ENCODE peak calls at places on chromosomes 2 and 18, in six cellular contexts. M is foreskin fibroblast; F is GM06990; W is transverse colon; P is CD8-positive, alpha-beta memory T cell; X is kidney epithelial cell. U is an unnamed sample.

GRCh38 chr18:30280861-30281470 is 761.6 kb downstream of the DSC3 start:
- DNase-seq in M (peak), F (no peak), W (no peak), P (no peak), X (peak), U (peak)

GRCh38 chr2:26555246-26556133 is 77.6 kb upstream of the OTOF start:
- DNase-seq in M (no peak), F (no peak), W (no peak), P (no peak), X (no peak), U (no peak)

GRCh38 chr2:86238354-86238753 is 39.1 kb downstream of the MRPL35 start:
- DNase-seq in M (no peak), F (peak), W (no peak), P (no peak), X (no peak), U (no peak)

GRCh38 chr2:144950874-144951560 is 431.1 kb upstream of the ZEB2 start:
- DNase-seq in M (peak), F (no peak), W (no peak), P (no peak), X (peak), U (no peak)

GRCh38 chr18:9418047-9418690 is 57.1 kb upstream of the RALBP1 start:
- DNase-seq in M (no peak), F (no peak), W (no peak), P (no peak), X (no peak), U (no peak)

GRCh38 chr2:105291981-105292380 is 37.6 kb downstream of the TGFBRAP1 start:
- DNase-seq in M (no peak), F (no peak), W (no peak), P (no peak), X (no peak), U (no peak)

GRCh38 chr2:191618789-191619185 is 59.1 kb upstream of the NABP1 start:
- DNase-seq in M (no peak), F (no peak), W (no peak), P (no peak), X (no peak), U (no peak)

GRCh38 chr18:21393986-21394385 is 152.0 kb downstream of the GREB1L start:
- DNase-seq in M (peak), F (no peak), W (no peak), P (no peak), X (no peak), U (no peak)

GRCh38 chr2:42028571-42029148 is 19.2 kb upstream of the PKDCC start:
- DNase-seq in M (no peak), F (peak), W (no peak), P (no peak), X (no peak), U (no peak)

GRCh38 chr2:217973008-217973787 is 29.6 kb downstream of the TNS1 start:
- DNase-seq in M (no peak), F (no peak), W (no peak), P (no peak), X (no peak), U (no peak)

GRCh38 chr18:58247363-58247834 is 203.4 kb downstream of the NEDD4L start:
- DNase-seq in M (peak), F (no peak), W (no peak), P (no peak), X (no peak), U (no peak)

GRCh38 chr2:68925298-68925885 is 27.3 kb downstream of the GKN2 start:
- DNase-seq in M (peak), F (no peak), W (no peak), P (peak), X (no peak), U (peak)

GRCh38 chr2:227819398-227819697 is 5.7 kb downstream of the CCL20 start:
- DNase-seq in M (no peak), F (no peak), W (no peak), P (no peak), X (peak), U (no peak)

GRCh38 chr2:24836706-24837105 is 43.5 kb downstream of the CENPO start:
- DNase-seq in M (no peak), F (no peak), W (no peak), P (no peak), X (no peak), U (no peak)

GRCh38 chr18:3615374-3615773 is 165.4 kb downstream of the TGIF1 start:
- DNase-seq in M (no peak), F (no peak), W (no peak), P (no peak), X (no peak), U (no peak)

GRCh38 chr18:50775207-50775606 is 44.6 kb downstream of the MRO start:
- DNase-seq in M (no peak), F (no peak), W (no peak), P (no peak), X (no peak), U (no peak)

GRCh38 chr2:169683425-169684134 is 10.6 kb downstream of the CFAP210 start:
- DNase-seq in M (no peak), F (no peak), W (no peak), P (no peak), X (no peak), U (no peak)

GRCh38 chr2:235514627-235515363 is 21.0 kb downstream of the AGAP1 start:
- DNase-seq in M (no peak), F (no peak), W (peak), P (no peak), X (no peak), U (no peak)

GRCh38 chr18:79630266-79631095 is 49.1 kb upstream of the CTDP1 start:
- DNase-seq in M (peak), F (no peak), W (no peak), P (no peak), X (no peak), U (no peak)

GRCh38 chr2:235619544-235619943 is 125.7 kb downstream of the AGAP1 start:
- DNase-seq in M (no peak), F (no peak), W (no peak), P (no peak), X (no peak), U (no peak)

GRCh38 chr2:9809064-9809356 is 34.3 kb upstream of the TAF1B start:
- DNase-seq in M (no peak), F (no peak), W (peak), P (no peak), X (no peak), U (no peak)

GRCh38 chr2:189659734-189660133 is 1.5 kb upstream of the ASNSD1 start:
- DNase-seq in M (no peak), F (no peak), W (no peak), P (no peak), X (no peak), U (no peak)

GRCh38 chr18:54672846-54673475 is 81.9 kb downstream of the DYNAP start:
- DNase-seq in M (peak), F (no peak), W (peak), P (no peak), X (no peak), U (no peak)

GRCh38 chr18:77910347-77910746 is 660.7 kb downstream of the GALR1 start:
- DNase-seq in M (no peak), F (no peak), W (no peak), P (no peak), X (no peak), U (no peak)

GRCh38 chr2:224956706-224957105 is 85.6 kb downstream of the DOCK10 start:
- DNase-seq in M (no peak), F (no peak), W (no peak), P (no peak), X (no peak), U (no peak)

GRCh38 chr18:42187611-42188378 is 232.8 kb downstream of the PIK3C3 start:
- DNase-seq in M (no peak), F (no peak), W (no peak), P (no peak), X (no peak), U (no peak)

GRCh38 chr2:84959494-84960156 is 11.3 kb upstream of the KCMF1 start:
- DNase-seq in M (peak), F (no peak), W (no peak), P (no peak), X (no peak), U (no peak)

GRCh38 chr2:190583507-190584337 is 49.2 kb upstream of the NEMP2 start:
- DNase-seq in M (no peak), F (peak), W (no peak), P (no peak), X (no peak), U (no peak)

GRCh38 chr18:35267161-35267651 is 22.8 kb downstream of the ZSCAN30 start:
- DNase-seq in M (peak), F (peak), W (peak), P (peak), X (no peak), U (no peak)
- H3K4me3 ChIP-seq in M (peak), F (no peak), W (peak), P (peak), X (peak), U (no peak)

DNA sequence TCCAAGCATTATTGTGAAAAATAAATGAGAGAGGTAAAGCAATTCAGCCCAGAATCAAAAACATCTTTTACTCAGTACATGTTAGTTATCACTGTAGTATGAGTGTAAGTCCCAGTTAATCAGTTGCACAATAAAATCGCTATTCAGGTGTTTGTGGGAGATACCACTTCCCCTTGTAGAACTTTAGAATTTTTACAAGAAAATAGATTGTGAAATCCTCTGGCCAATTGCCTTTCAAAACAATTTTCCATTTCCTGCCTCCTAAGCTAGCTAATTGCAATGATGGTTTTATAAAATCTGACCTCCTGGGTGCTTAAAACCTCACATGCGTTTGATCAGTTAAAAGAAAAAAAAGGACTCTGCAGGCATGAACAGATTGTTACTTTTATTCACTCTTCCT is 332.5 kb downstream of the PID1 start:
- DNase-seq in M (peak), F (no peak), W (no peak), P (no peak), X (no peak), U (peak)
- H3K4me3 ChIP-seq in M (no peak), F (no peak), W (no peak), P (no peak), X (no peak), U (no peak)

GRCh38 chr2:12127639-12128038 is 381.2 kb downstream of the LPIN1 start:
- DNase-seq in M (no peak), F (peak), W (no peak), P (no peak), X (no peak), U (peak)
- H3K4me3 ChIP-seq in M (no peak), F (no peak), W (no peak), P (peak), X (no peak), U (no peak)

DNA sequence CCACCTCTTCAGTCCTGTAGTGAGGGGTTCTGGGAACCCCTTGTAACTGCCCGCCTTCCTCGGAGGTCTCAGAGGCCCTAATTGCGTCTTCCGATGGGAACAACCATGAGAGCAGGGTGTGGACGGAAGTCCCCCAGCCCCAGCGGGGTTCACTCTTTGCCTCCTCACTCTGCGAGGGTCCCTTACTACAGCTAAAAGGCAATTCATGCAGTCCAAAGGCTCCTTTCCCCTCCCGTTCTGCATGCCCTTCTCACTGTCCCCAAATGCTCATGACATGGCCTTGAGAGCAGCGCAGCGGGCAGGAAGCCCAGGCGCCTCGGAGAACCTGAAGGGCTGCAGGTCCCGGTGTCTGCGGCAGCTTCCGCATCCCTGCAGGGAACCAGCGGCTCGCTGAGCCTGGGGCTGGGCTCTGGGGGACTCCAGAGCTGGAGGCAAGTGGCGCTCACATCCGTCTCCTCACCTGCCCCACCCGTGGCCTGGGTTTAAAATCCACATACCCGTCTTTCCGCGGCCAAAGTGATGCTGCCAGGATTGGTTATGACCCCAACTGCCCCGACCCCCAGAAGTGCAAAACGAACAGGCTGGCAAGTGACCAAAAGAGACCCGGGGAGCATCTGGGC is 534 bp upstream of the CIDEA start:
- DNase-seq in M (peak), F (no peak), W (no peak), P (no peak), X (no peak), U (no peak)
- H3K4me3 ChIP-seq in M (peak), F (no peak), W (no peak), P (no peak), X (peak), U (no peak)

DNA sequence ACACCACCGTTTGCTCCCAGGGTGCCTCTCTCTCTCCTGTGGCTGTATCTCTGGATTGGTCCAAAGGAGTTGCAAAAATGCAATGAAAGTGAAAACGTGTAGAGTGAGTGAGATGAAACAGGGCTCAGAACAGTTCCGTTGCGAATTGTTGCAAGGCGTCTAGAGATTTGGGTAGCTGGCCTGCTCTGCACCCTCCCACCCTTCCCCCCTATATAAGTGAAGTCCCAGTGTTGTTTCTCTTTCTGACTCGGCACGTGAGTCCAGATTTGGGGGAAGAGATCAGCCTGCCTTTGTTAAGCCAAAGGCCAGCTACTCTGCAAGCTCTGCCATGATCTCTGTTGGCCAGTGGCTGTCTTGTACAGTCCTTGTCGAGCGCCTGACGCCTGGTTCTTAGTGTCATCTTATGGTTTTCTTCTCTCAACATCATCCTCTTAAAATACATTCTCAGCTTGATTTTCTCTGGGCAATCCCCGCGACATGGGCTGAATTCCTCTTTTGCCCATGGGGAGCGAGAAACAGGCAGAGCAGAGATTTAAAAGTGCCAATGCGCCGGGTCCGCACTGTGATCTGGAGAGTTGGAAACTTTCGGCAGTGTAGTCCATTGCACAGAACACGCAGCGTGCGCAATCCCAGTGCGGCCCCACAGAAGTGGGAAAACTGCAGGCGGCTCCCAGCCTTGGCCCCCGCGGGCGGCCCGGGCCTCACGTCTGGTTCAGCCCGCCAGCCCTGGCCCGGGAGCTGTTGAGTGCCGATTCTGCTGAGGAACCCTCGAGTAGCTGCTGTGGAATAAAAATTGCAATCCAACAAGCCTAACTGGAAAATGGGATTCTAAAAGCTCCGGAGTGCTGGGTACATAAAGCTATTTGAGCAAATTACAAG is 9.3 kb downstream of the MEIS1 start:
- DNase-seq in M (peak), F (no peak), W (no peak), P (no peak), X (no peak), U (no peak)
- H3K4me3 ChIP-seq in M (peak), F (no peak), W (peak), P (no peak), X (peak), U (no peak)

DNA sequence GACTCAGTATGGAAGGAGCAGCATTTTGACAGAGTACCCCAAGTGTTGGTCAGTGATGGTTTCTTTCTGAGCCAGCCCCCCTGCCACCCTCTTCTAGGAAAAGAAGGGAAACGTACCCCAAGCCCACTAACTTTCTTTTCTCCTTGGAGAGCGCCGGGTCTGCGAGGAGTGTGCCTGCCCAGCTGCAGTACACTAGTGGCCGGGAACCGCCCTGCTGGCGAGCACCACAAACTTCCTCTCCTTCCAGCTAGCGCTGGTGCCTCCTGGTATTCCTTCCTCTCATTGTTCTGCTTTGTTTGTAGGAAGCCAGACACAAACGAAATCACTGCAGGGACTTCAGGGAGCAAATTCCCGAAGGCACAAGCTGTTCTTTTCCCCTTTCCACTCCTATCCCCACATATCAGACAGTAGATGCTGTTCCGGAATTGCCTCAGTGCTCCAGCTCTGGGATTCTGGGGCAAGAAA is 1.8 kb downstream of the CCDC85A start:
- DNase-seq in M (peak), F (no peak), W (no peak), P (no peak), X (no peak), U (no peak)
- H3K4me3 ChIP-seq in M (peak), F (no peak), W (peak), P (no peak), X (peak), U (no peak)

GRCh38 chr2:200525882-200526651 is at the start of gene SGO2:
- DNase-seq in M (peak), F (peak), W (peak), P (peak), X (peak), U (peak)

GRCh38 chr2:200523158-200523557 is 2.8 kb upstream of the SGO2 start:
- DNase-seq in M (no peak), F (no peak), W (peak), P (no peak), X (no peak), U (no peak)

GRCh38 chr2:200525066-200525465 is 941 bp upstream of the SGO2 start:
- DNase-seq in M (no peak), F (no peak), W (no peak), P (no peak), X (no peak), U (no peak)

GRCh38 chr2:200523604-200524003 is 2.4 kb upstream of the SGO2 start:
- DNase-seq in M (no peak), F (no peak), W (no peak), P (no peak), X (no peak), U (no peak)

DNA sequence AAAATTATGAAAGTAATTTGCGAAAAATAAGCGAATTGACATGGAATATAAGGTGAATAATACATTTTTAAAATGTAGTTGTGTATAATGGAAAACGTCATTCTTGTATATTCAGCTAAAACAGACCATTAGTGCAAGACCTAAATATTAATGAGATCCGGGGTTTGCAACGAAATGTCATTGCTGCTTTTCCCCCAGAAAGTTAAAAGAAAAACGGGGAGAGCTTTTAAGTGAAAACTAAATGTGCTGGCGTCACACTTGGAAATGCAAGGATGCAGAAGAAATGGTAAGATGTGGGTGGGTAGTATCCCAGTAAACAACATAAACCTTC is 491 bp upstream of the SGO2 start:
- DNase-seq in M (no peak), F (no peak), W (no peak), P (no peak), X (no peak), U (no peak)
- H3K4me3 ChIP-seq in M (peak), F (peak), W (peak), P (peak), X (peak), U (peak)

GRCh38 chr2:111623380-111623779 is 260.6 kb downstream of the ANAPC1 start:
- DNase-seq in M (no peak), F (no peak), W (no peak), P (no peak), X (no peak), U (no peak)
- H3K4me3 ChIP-seq in M (no peak), F (no peak), W (no peak), P (no peak), X (no peak), U (no peak)